ENCODE peak calls at places on chromosomes 1 and 21, in eight cellular contexts. O, M, P, I, Y, N, V and S are unnamed samples.

GRCh38 chr1:28512058-28512611 is 6.3 kb downstream of the RCC1 start:
- DNase-seq in V (no peak), O (no peak), I (no peak), M (no peak), P (no peak), N (no peak), Y (no peak), S (peak)

GRCh38 chr1:55071477-55071876 is 32.1 kb downstream of the PCSK9 start:
- DNase-seq in Y (no peak), O (peak), N (no peak), I (peak), P (no peak), M (peak), V (no peak), S (peak)

GRCh38 chr21:38831526-38832467 is 26.1 kb downstream of the ETS2 start:
- DNase-seq in V (no peak), Y (peak), I (peak), N (no peak), M (no peak), P (peak), O (peak), S (peak)

GRCh38 chr1:218996362-218996761 is 177.3 kb upstream of the LYPLAL1 start:
- DNase-seq in P (no peak), Y (no peak), V (no peak), N (no peak), O (no peak), M (no peak), I (no peak), S (no peak)

GRCh38 chr1:163027610-163028009 is 41.6 kb upstream of the RGS4 start:
- DNase-seq in V (no peak), Y (no peak), I (no peak), M (no peak), N (no peak), O (no peak), P (no peak), S (no peak)

GRCh38 chr1:168653567-168653966 is 75.4 kb downstream of the DPT start:
- DNase-seq in M (no peak), N (no peak), I (no peak), V (no peak), P (no peak), O (no peak), Y (no peak), S (no peak)

GRCh38 chr1:172450524-172450885 is 6.6 kb upstream of the PIGC start:
- DNase-seq in O (no peak), I (no peak), M (no peak), N (no peak), V (no peak), P (no peak), Y (no peak), S (no peak)

GRCh38 chr1:224506141-224506814 is 71.7 kb upstream of the WDR26 start:
- DNase-seq in I (no peak), Y (no peak), M (no peak), V (no peak), N (no peak), O (no peak), P (no peak), S (no peak)

GRCh38 chr1:29516063-29516820 is 279.9 kb downstream of the PTPRU start:
- DNase-seq in Y (no peak), N (no peak), M (no peak), I (no peak), O (no peak), P (no peak), V (no peak), S (no peak)